ENCODE peak calls at places on chromosomes 7 and 10, in seven cellular contexts. Z is OCI-LY7, R is spleen, B is H9, U is hepatocyte, N is transverse colon, V is kidney. K is an unnamed sample.
A peak's percentile ranks its signal among the peaks of the same experiment; 100 is the strongest.

GRCh38 chr7:117741962-117742361 is 131.3 kb downstream of the CTTNBP2 start:
- DNase-seq in B (no peak), V (no peak), U (no peak), R (no peak), N (no peak), Z (no peak), K (no peak)

GRCh38 chr7:25389489-25390106 is 161.3 kb upstream of the NPVF start:
- DNase-seq in N (peak; percentile 13), Z (peak; percentile 50), R (no peak), B (no peak), U (peak; percentile 69), V (no peak), K (peak; percentile 32)

GRCh38 chr10:60549686-60550085 is 160.0 kb upstream of the ANK3 start:
- DNase-seq in N (no peak), Z (peak; percentile 18), B (no peak), V (no peak), U (peak; percentile 15), R (no peak), K (no peak)

GRCh38 chr7:134362587-134363483 is 46.1 kb upstream of the SLC35B4 start:
- DNase-seq in B (no peak), N (no peak), R (no peak), U (no peak), V (no peak), Z (no peak), K (no peak)

GRCh38 chr7:516606-517456 is 2.8 kb downstream of the PDGFA start:
- DNase-seq in Z (no peak), U (peak; percentile 87), R (no peak), N (peak; percentile 83), V (peak; percentile 85), B (no peak), K (peak; percentile 76)

GRCh38 chr7:19482628-19483027 is 226.2 kb downstream of the POLR1F start:
- DNase-seq in N (no peak), B (no peak), R (no peak), U (no peak), Z (no peak), V (no peak), K (no peak)

GRCh38 chr10:116892873-116893685 is 43.8 kb downstream of the ENO4 start:
- DNase-seq in B (no peak), V (no peak), U (peak; percentile 47), R (no peak), Z (no peak), N (no peak), K (no peak)

GRCh38 chr10:44811072-44811471 is 100.1 kb upstream of the TMEM72 start:
- DNase-seq in R (no peak), Z (no peak), N (no peak), U (no peak), B (no peak), V (no peak), K (no peak)

GRCh38 chr7:44658979-44659378 is 52.6 kb downstream of the OGDH start:
- DNase-seq in Z (no peak), R (no peak), B (no peak), U (no peak), V (no peak), N (no peak), K (no peak)

GRCh38 chr7:8433477-8434289 is at the start of gene NXPH1:
- DNase-seq in Z (no peak), U (peak; percentile 78), B (peak; percentile 63), N (no peak), V (peak; percentile 67), R (peak; percentile 61), K (peak; percentile 48)

GRCh38 chr7:99392659-99393362 is 15.6 kb downstream of the PDAP1 start:
- DNase-seq in N (peak; percentile 91), V (peak; percentile 94), U (peak; percentile 89), Z (peak; percentile 66), B (peak; percentile 93), R (peak; percentile 95), K (no peak)

GRCh38 chr7:28983396-28984190 is 25.5 kb upstream of the TRIL start:
- DNase-seq in V (no peak), U (no peak), B (no peak), R (no peak), N (no peak), Z (no peak), K (no peak)

GRCh38 chr10:105041956-105042355 is 400.9 kb downstream of the SORCS3 start:
- DNase-seq in N (no peak), Z (no peak), U (no peak), V (no peak), B (no peak), R (no peak), K (no peak)

GRCh38 chr10:77634939-77635338 is 2.7 kb downstream of the KCNMA1 start:
- DNase-seq in N (no peak), V (no peak), U (no peak), B (no peak), Z (no peak), R (no peak), K (no peak)

GRCh38 chr10:77635402-77636227 is 2.0 kb downstream of the KCNMA1 start:
- DNase-seq in U (no peak), B (peak; percentile 33), N (no peak), V (no peak), Z (no peak), R (no peak), K (no peak)

GRCh38 chr10:77636967-77637473 is 588 bp downstream of the KCNMA1 start:
- DNase-seq in U (no peak), B (peak; percentile 41), N (no peak), V (peak; percentile 77), R (peak; percentile 80), Z (no peak), K (no peak)

GRCh38 chr10:77637474-77637985 is at the start of gene KCNMA1:
- DNase-seq in N (peak; percentile 26), U (peak; percentile 46), B (peak; percentile 47), R (peak; percentile 83), V (peak; percentile 66), Z (no peak), K (peak; percentile 64)

GRCh38 chr10:77636286-77636966 is 1.2 kb downstream of the KCNMA1 start:
- DNase-seq in Z (no peak), U (no peak), R (no peak), B (peak; percentile 46), N (no peak), V (peak; percentile 58), K (no peak)
- TF ChIP-seq CTCF in Z (no peak), U (no peak), R (no peak), B (peak; percentile 46), N (no peak), V (no peak), K (no peak)

GRCh38 chr10:69657866-69658265 is 27.8 kb downstream of the FAM241B start:
- DNase-seq in V (peak; percentile 37), U (no peak), N (no peak), R (peak; percentile 47), B (no peak), Z (no peak), K (no peak)
- H3K4me1 ChIP-seq in V (no peaks in the 10 kb centered on the region), U (no peaks in the 10 kb centered on the region), N (no peaks in the 10 kb centered on the region), R (no peaks in the 10 kb centered on the region), B (peaks cover 3% of the 10 kb centered on the region), Z (no peaks in the 10 kb centered on the region), K (no peaks in the 10 kb centered on the region)

GRCh38 chr7:2657208-2657607 is 25.4 kb downstream of the TTYH3 start:
- DNase-seq in Z (no peak), V (no peak), N (no peak), R (no peak), U (no peak), B (no peak), K (no peak)
- TF ChIP-seq CTCF in Z (no peak), V (no peak), N (no peak), R (no peak), U (no peak), B (no peak), K (no peak)

GRCh38 chr10:103853428-103854264 is 1.7 kb downstream of the SH3PXD2A start:
- DNase-seq in B (no peak), V (no peak), N (peak; percentile 53), Z (no peak), U (no peak), R (no peak), K (no peak)

GRCh38 chr10:103854687-103855423 is 521 bp downstream of the SH3PXD2A start:
- DNase-seq in Z (no peak), R (peak; percentile 83), V (no peak), U (peak; percentile 56), B (peak; percentile 48), N (peak; percentile 46), K (no peak)

GRCh38 chr10:103852856-103853255 is 2.5 kb downstream of the SH3PXD2A start:
- DNase-seq in U (no peak), B (no peak), R (no peak), V (no peak), Z (no peak), N (no peak), K (no peak)

GRCh38 chr10:103855424-103855823 is at the start of gene SH3PXD2A:
- DNase-seq in V (no peak), U (peak; percentile 83), Z (no peak), R (peak; percentile 74), B (peak; percentile 59), N (peak; percentile 57), K (no peak)

GRCh38 chr10:103854265-103854686 is 1.1 kb downstream of the SH3PXD2A start:
- DNase-seq in Z (no peak), V (no peak), B (peak; percentile 51), U (peak; percentile 56), N (peak; percentile 41), R (no peak), K (peak; percentile 33)
- H3K4me1 ChIP-seq in Z (peaks cover 6% of the 10 kb centered on the region), V (peaks cover 14% of the 10 kb centered on the region), B (no peaks in the 10 kb centered on the region), U (peaks cover 46% of the 10 kb centered on the region), N (peaks cover 50% of the 10 kb centered on the region), R (peaks cover 77% of the 10 kb centered on the region), K (peaks cover 11% of the 10 kb centered on the region)

DNA sequence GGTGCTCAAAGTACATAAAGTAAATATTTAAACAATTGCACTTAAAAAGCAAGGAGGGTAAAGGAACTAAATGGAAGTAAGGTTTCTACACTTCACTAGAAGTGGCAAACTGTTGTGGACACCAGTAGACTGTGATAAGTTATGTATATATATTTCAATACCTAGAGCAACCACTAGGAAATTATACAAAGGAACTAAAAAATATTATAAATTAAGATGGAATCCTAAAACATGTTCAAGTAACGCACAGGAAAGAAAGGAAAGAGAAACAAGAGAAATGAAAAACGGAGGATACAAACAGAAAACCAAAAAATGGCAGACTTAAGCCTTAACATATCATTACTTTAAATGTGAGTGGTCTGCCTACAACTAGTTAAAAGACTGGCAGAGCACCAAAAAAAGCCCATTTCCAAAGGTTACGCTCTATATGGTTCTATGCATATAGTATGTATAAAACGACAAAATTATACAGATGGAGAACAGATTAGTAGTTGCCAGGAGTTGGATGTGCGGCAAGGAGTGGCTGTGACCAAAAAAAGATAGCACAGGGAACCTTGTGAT is 19.0 kb downstream of the VPS41 start:
- DNase-seq in R (no peak), V (no peak), B (no peak), U (no peak), Z (no peak), N (no peak), K (no peak)
- TF ChIP-seq CTCF in R (no peak), V (no peak), B (peak; percentile 44), U (peak; percentile 10), Z (peak; percentile 48), N (no peak), K (no peak)

GRCh38 chr10:21524526-21525366 is 736 bp downstream of the SKIDA1 start:
- DNase-seq in B (no peak), V (no peak), R (no peak), Z (no peak), U (peak; percentile 54), N (no peak), K (no peak)
- H3K4me1 ChIP-seq in B (peaks cover 2% of the 10 kb centered on the region), V (no peaks in the 10 kb centered on the region), R (peaks cover 57% of the 10 kb centered on the region), Z (peaks cover 29% of the 10 kb centered on the region), U (peaks cover 14% of the 10 kb centered on the region), N (peaks cover 13% of the 10 kb centered on the region), K (peaks cover 30% of the 10 kb centered on the region)